ENCODE peak calls at places on chromosomes 6 and 20, in four cellular contexts. Z is cardiac muscle cell, E is colonic mucosa, N is body of pancreas. A is an unnamed sample. For H3K9me3, the result is how much of the 10 kb centered on the place peaks cover.

GRCh38 chr6:95094751-95095150 is 482.6 kb upstream of the MANEA start:
- DNase-seq in Z (no peak), E (no peak), N (no peak), A (no peak)

GRCh38 chr6:70371454-70372105 is 41.7 kb upstream of the FAM135A start:
- DNase-seq in Z (peak), E (no peak), N (no peak), A (no peak)

GRCh38 chr20:3407426-3408250 is at the start of gene DNAAF9:
- DNase-seq in Z (peak), E (peak), N (peak), A (peak)

GRCh38 chr6:129648819-129649491 is 61.0 kb downstream of the ARHGAP18 start:
- DNase-seq in Z (no peak), E (no peak), N (no peak), A (no peak)

GRCh38 chr20:63224272-63225081 is 8.5 kb upstream of the YTHDF1 start:
- DNase-seq in Z (peak), E (no peak), N (peak), A (no peak)

GRCh38 chr20:62304331-62305148 is 1.7 kb downstream of the ADRM1 start:
- DNase-seq in Z (no peak), E (peak), N (no peak), A (no peak)

GRCh38 chr6:22877946-22878705 is 308.8 kb downstream of the HDGFL1 start:
- DNase-seq in Z (no peak), E (no peak), N (no peak), A (no peak)

GRCh38 chr6:95017922-95018321 is 559.4 kb upstream of the MANEA start:
- DNase-seq in Z (peak), E (no peak), N (no peak), A (no peak)

GRCh38 chr6:129842137-129842536 is 19.0 kb downstream of the TMEM244 start:
- DNase-seq in Z (no peak), E (no peak), N (no peak), A (no peak)

GRCh38 chr6:134217110-134217509 is 100.8 kb downstream of the SGK1 start:
- DNase-seq in Z (no peak), E (no peak), N (no peak), A (no peak)

GRCh38 chr6:77353129-77353528 is 110.2 kb downstream of the HTR1B start:
- DNase-seq in Z (no peak), E (no peak), N (no peak), A (no peak)

GRCh38 chr6:15659181-15659580 is 3.6 kb downstream of the DTNBP1 start:
- DNase-seq in Z (no peak), E (no peak), N (no peak), A (no peak)

GRCh38 chr20:916125-916799 is at the start of gene ANGPT4:
- DNase-seq in Z (peak), E (no peak), N (no peak), A (no peak)

GRCh38 chr20:10216146-10216741 is 2.4 kb upstream of the SNAP25 start:
- DNase-seq in Z (no peak), E (no peak), N (no peak), A (no peak)

GRCh38 chr20:54431545-54431944 is 43.8 kb upstream of the DOK5 start:
- DNase-seq in Z (no peak), E (no peak), N (peak), A (no peak)

GRCh38 chr20:22499475-22500174 is 84.7 kb downstream of the FOXA2 start:
- DNase-seq in Z (no peak), E (peak), N (peak), A (no peak)

GRCh38 chr20:59141818-59142581 is 21.6 kb upstream of the ZNF831 start:
- DNase-seq in Z (peak), E (no peak), N (no peak), A (no peak)

GRCh38 chr20:49768204-49769124 is 44.2 kb upstream of the SLC9A8 start:
- DNase-seq in Z (no peak), E (peak), N (peak), A (no peak)

GRCh38 chr6:137286368-137286767 is 67.2 kb upstream of the IFNGR1 start:
- DNase-seq in Z (no peak), E (no peak), N (no peak), A (no peak)

GRCh38 chr6:108277831-108278230 is 17.0 kb upstream of the SNX3 start:
- DNase-seq in Z (no peak), E (no peak), N (no peak), A (no peak)

GRCh38 chr6:37862992-37863391 is 43.5 kb downstream of the ZFAND3 start:
- DNase-seq in Z (no peak), E (no peak), N (no peak), A (no peak)

GRCh38 chr6:111480988-111481830 is 1.8 kb downstream of the REV3L start:
- DNase-seq in Z (no peak), E (no peak), N (no peak), A (no peak)

GRCh38 chr20:10113746-10114145 is 79.0 kb downstream of the ANKEF1 start:
- DNase-seq in Z (no peak), E (no peak), N (no peak), A (no peak)

GRCh38 chr20:2816583-2817340 is 598 bp downstream of the TMEM239 start:
- DNase-seq in Z (no peak), E (no peak), N (no peak), A (no peak)

GRCh38 chr6:38234141-38234540 is 405.6 kb downstream of the BTBD9 start:
- DNase-seq in Z (no peak), E (no peak), N (no peak), A (no peak)

GRCh38 chr20:58618694-58619540 is 32.2 kb upstream of the STX16 start:
- DNase-seq in Z (no peak), E (no peak), N (peak), A (no peak)

GRCh38 chr20:25249198-25249931 is 1.5 kb downstream of the PYGB start:
- DNase-seq in Z (no peak), E (peak), N (no peak), A (no peak)

GRCh38 chr6:137657351-137657911 is 163.2 kb upstream of the OLIG3 start:
- DNase-seq in Z (no peak), E (no peak), N (no peak), A (no peak)

GRCh38 chr6:144601221-144601620 is 316.1 kb downstream of the UTRN start:
- DNase-seq in Z (no peak), E (no peak), N (no peak), A (no peak)

GRCh38 chr6:167676666-167677421 is 149.9 kb upstream of the AFDN start:
- DNase-seq in Z (no peak), E (peak), N (peak), A (no peak)

GRCh38 chr6:167673951-167674350 is 152.8 kb upstream of the AFDN start:
- DNase-seq in Z (no peak), E (no peak), N (no peak), A (no peak)

GRCh38 chr6:167677422-167677789 is 149.3 kb upstream of the AFDN start:
- DNase-seq in Z (no peak), E (no peak), N (no peak), A (no peak)

GRCh38 chr6:167678102-167679101 is 148.3 kb upstream of the AFDN start:
- DNase-seq in Z (peak), E (peak), N (peak), A (no peak)

GRCh38 chr6:167676000-167676665 is 150.6 kb upstream of the AFDN start:
- DNase-seq in Z (peak), E (peak), N (peak), A (no peak)
- H3K9me3 ChIP-seq in Z (under half), E (under half), N (under half), A (under half)

GRCh38 chr6:27400877-27401642 is 12.5 kb downstream of the ZNF391 start:
- DNase-seq in Z (no peak), E (no peak), N (no peak), A (no peak)
- H3K9me3 ChIP-seq in Z (under half), E (under half), N (under half), A (under half)

DNA sequence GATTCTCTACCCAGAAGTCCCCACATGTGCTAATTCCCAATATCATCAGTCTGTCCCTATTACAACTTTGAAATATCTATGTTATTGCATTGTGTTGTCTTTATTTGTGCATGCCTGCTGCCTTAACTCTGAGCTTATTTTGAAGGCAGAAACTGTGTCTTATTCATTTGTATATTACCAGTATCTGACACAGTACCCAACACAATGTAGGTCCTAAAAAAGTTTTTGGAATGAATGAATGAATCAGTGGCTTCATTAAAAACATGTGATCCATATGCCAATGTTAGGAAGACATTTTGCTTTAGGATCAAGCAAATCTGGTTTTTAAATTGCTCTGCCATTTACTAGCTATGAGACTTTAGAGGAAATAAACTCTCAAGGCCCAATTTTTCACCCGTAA is 420.4 kb downstream of the CBLN4 start:
- DNase-seq in Z (no peak), E (no peak), N (no peak), A (no peak)
- H3K9me3 ChIP-seq in Z (under half), E (under half), N (under half), A (under half)

DNA sequence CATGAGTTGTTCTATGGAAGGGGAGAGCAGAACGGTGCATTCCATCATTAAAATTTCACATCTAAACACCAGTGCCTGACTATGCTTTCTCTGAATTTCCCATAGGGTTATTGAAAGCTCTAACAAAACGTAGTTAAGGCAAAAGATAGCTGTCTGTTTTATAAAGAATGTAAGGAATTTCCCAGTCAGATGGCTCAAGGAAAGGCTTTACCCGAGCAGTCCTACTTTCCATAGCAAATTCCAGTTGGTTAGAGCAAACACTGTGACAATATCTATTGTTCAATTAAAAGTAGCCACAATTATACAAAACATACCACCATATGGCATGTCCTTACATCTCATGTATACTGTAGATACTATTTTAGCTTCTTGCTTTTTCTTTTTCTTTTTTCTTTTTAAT is 1059.5 kb upstream of the FLRT3 start:
- DNase-seq in Z (no peak), E (no peak), N (no peak), A (no peak)
- H3K9me3 ChIP-seq in Z (under half), E (under half), N (under half), A (under half)

GRCh38 chr6:61558796-61559195 is 727.2 kb downstream of the KHDRBS2 start:
- DNase-seq in Z (peak), E (no peak), N (no peak), A (no peak)
- H3K9me3 ChIP-seq in Z (under half), E (under half), N (under half), A (under half)

A was measured in T-helper 17 cell.